ENCODE peak calls at places on chromosomes 16 and 17, in seven cellular contexts. S is ovary, D is HT1080, N is psoas muscle, O is NCI-H460, G is SK-N-DZ, L is HFFc6. P is an unnamed sample.
A peak's percentile ranks its signal among the peaks of the same experiment; 100 is the strongest.

GRCh38 chr16:31298958-31299357 is 39.2 kb downstream of the ITGAM start:
- DNase-seq in S (no peak), D (no peak), N (no peak), O (no peak), G (no peak), L (no peak), P (no peak)

GRCh38 chr17:48470388-48471034 is 40.5 kb upstream of the SKAP1 start:
- DNase-seq in S (no peak), D (peak; percentile 85), N (no peak), O (no peak), G (no peak), L (peak; percentile 38), P (no peak)

GRCh38 chr17:73346763-73347162 is 35.0 kb upstream of the CDC42EP4 start:
- DNase-seq in S (no peak), D (no peak), N (no peak), O (no peak), G (peak; percentile 73), L (no peak), P (no peak)

GRCh38 chr17:82235775-82236141 is 6.9 kb downstream of the SLC16A3 start:
- DNase-seq in S (peak; percentile 67), D (no peak), N (peak; percentile 73), O (no peak), G (no peak), L (no peak), P (no peak)

GRCh38 chr17:27977751-27978688 is 64.5 kb upstream of the NLK start:
- DNase-seq in S (no peak), D (peak; percentile 47), N (no peak), O (no peak), G (no peak), L (no peak), P (no peak)

GRCh38 chr17:3693829-3694231 is 2.1 kb downstream of the P2RX5 start:
- DNase-seq in S (no peak), D (no peak), N (no peak), O (no peak), G (no peak), L (no peak), P (no peak)

GRCh38 chr17:49523706-49524472 is 28.8 kb downstream of the NGFR start:
- DNase-seq in S (no peak), D (peak; percentile 64), N (no peak), O (no peak), G (no peak), L (no peak), P (peak; percentile 56)

GRCh38 chr17:42248351-42249179 is 27.6 kb downstream of the STAT5B start:
- DNase-seq in S (peak; percentile 83), D (no peak), N (peak; percentile 81), O (peak; percentile 38), G (no peak), L (peak; percentile 36), P (peak; percentile 69)

GRCh38 chr17:9009737-9010136 is 11.6 kb upstream of the NTN1 start:
- DNase-seq in S (no peak), D (no peak), N (no peak), O (no peak), G (no peak), L (no peak), P (no peak)

GRCh38 chr17:41258406-41258805 is 3.2 kb downstream of the KRTAP9-9 start:
- DNase-seq in S (no peak), D (no peak), N (no peak), O (no peak), G (no peak), L (no peak), P (no peak)

GRCh38 chr16:86960266-86960665 is 356.9 kb downstream of the C16orf95 start:
- DNase-seq in S (no peak), D (no peak), N (no peak), O (no peak), G (no peak), L (no peak), P (no peak)

P was measured in SK-N-SH.